ENCODE peak calls at places on chromosomes 7 and 10, in nine cellular contexts. N is stomach, O is K562, L is adrenal gland, U is esophagus muscularis mucosa, M is tibial nerve, H is thyroid gland, V is heart left ventricle, C is HCT116. T is an unnamed sample.

GRCh38 chr7:91228327-91228726 is 35.9 kb upstream of the FZD1 start:
- DNase-seq in V (no peak), H (no peak), U (no peak), L (no peak), M (no peak), O (no peak), C (no peak), N (no peak), T (no peak)

GRCh38 chr10:6140141-6140841 is 51.5 kb downstream of the RBM17 start:
- DNase-seq in C (no peak), H (no peak), U (no peak), L (no peak), N (peak; percentile 33), M (no peak), O (no peak), V (no peak), T (no peak)

GRCh38 chr7:74454948-74455804 is 1.5 kb downstream of the GTF2IRD1 start:
- DNase-seq in U (no peak), V (peak; percentile 40), M (no peak), O (peak; percentile 40), L (peak; percentile 85), N (peak; percentile 89), H (peak; percentile 85), C (no peak), T (peak; percentile 36)

GRCh38 chr10:13775786-13776780 is 189.3 kb downstream of the PRPF18 start:
- DNase-seq in H (no peak), V (no peak), O (no peak), N (no peak), M (no peak), U (no peak), L (no peak), C (no peak), T (no peak)

GRCh38 chr7:154913645-154914579 is 89.0 kb downstream of the PAXIP1 start:
- DNase-seq in C (peak; percentile 53), H (peak; percentile 93), N (peak; percentile 95), V (peak; percentile 82), O (peak; percentile 95), L (peak; percentile 88), U (no peak), M (peak; percentile 82), T (peak; percentile 94)

GRCh38 chr7:22351878-22352277 is 5.1 kb downstream of the RAPGEF5 start:
- DNase-seq in O (no peak), V (no peak), N (no peak), H (no peak), L (no peak), U (no peak), M (no peak), C (no peak), T (no peak)

GRCh38 chr10:48651839-48652238 is 32.8 kb upstream of the WDFY4 start:
- DNase-seq in M (no peak), V (no peak), L (no peak), U (no peak), N (no peak), O (no peak), C (no peak), H (no peak), T (no peak)

GRCh38 chr10:114881462-114881861 is 56.5 kb upstream of the TRUB1 start:
- DNase-seq in C (no peak), H (no peak), V (no peak), L (no peak), M (no peak), U (no peak), N (no peak), O (no peak), T (no peak)

GRCh38 chr10:62045765-62046521 is 144.4 kb downstream of the ARID5B start:
- DNase-seq in N (no peak), U (no peak), O (no peak), C (no peak), M (no peak), V (no peak), H (no peak), L (no peak), T (no peak)

GRCh38 chr7:77684030-77684429 is 12.2 kb upstream of the RSBN1L start:
- DNase-seq in N (no peak), U (no peak), L (no peak), V (peak; percentile 51), H (peak; percentile 70), C (no peak), O (no peak), M (peak; percentile 35), T (peak; percentile 46)

GRCh38 chr10:118763202-118763988 is 8.6 kb upstream of the CACUL1 start:
- DNase-seq in U (peak; percentile 62), O (no peak), M (no peak), L (no peak), C (no peak), H (peak; percentile 58), N (no peak), V (no peak), T (no peak)

GRCh38 chr7:39741942-39742623 is 118.7 kb downstream of the RALA start:
- DNase-seq in O (peak; percentile 50), C (no peak), L (no peak), V (no peak), N (no peak), M (no peak), U (no peak), H (no peak), T (peak; percentile 43)

GRCh38 chr7:114818501-114818900 is 103.4 kb upstream of the MDFIC start:
- DNase-seq in N (no peak), M (no peak), O (no peak), H (no peak), L (no peak), C (peak; percentile 22), V (no peak), U (no peak), T (no peak)

GRCh38 chr10:15642095-15642494 is 77.6 kb downstream of the ITGA8 start:
- DNase-seq in O (no peak), L (no peak), M (no peak), V (no peak), U (no peak), N (no peak), C (no peak), H (no peak), T (no peak)

GRCh38 chr10:102615361-102615760 is 28.9 kb upstream of the TRIM8 start:
- DNase-seq in H (no peak), C (no peak), M (no peak), O (peak; percentile 63), N (no peak), L (no peak), V (no peak), U (no peak), T (no peak)

GRCh38 chr10:31723074-31723750 is 205.4 kb downstream of the ARHGAP12 start:
- DNase-seq in U (no peak), V (no peak), C (no peak), L (no peak), N (no peak), H (no peak), O (no peak), M (no peak), T (no peak)

DNA sequence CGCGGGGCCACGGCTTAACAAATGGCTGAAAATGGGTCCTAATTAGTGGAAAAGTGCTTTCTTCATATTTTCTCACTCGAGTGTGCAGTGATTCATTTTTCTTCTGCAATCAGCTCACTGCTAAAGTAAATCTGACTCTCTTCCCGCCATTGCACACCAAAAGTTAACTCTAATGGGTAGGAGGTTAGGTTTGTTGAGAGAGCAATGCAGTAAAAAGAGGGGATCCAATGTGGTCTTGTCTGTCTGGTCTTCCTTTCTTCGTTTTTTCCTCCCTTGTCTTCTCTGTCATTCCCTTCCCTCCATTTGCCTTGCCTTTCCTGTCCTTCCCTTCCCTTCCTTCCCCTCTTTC is 4.6 kb downstream of the IKZF1 start:
- DNase-seq in N (no peak), V (no peak), M (no peak), U (no peak), O (no peak), C (no peak), L (no peak), H (no peak), T (no peak)
- H3K27me3 ChIP-seq in N (peaks cover 49% of the 10 kb centered on the region), V (peaks cover 11% of the 10 kb centered on the region), M (peaks cover 21% of the 10 kb centered on the region), U (peaks cover 35% of the 10 kb centered on the region), O (no peaks in the 10 kb centered on the region), C (peaks cover 4% of the 10 kb centered on the region), L (peaks cover 13% of the 10 kb centered on the region), H (no peaks in the 10 kb centered on the region), T (no peaks in the 10 kb centered on the region)

GRCh38 chr7:79453558-79454324 is at the start of gene MAGI2:
- DNase-seq in V (peak; percentile 88), L (peak; percentile 89), M (peak; percentile 77), C (no peak), O (no peak), H (peak; percentile 81), U (peak; percentile 94), N (peak; percentile 37), T (peak; percentile 86)
- TF ChIP-seq POLR2A in V (no peak), L (peak; percentile 86), M (peak; percentile 43), C (no peak), O (no peak), H (peak; percentile 66), U (peak; percentile 49), N (no peak), T (peak; percentile 10)

GRCh38 chr10:99532194-99532593 is 548 bp upstream of the NKX2-3 start:
- DNase-seq in O (no peak), L (no peak), V (no peak), N (no peak), C (no peak), U (no peak), M (no peak), H (no peak), T (no peak)

GRCh38 chr10:99531026-99531695 is 1.6 kb upstream of the NKX2-3 start:
- DNase-seq in C (no peak), H (no peak), V (no peak), U (no peak), L (no peak), O (no peak), N (no peak), M (no peak), T (no peak)

GRCh38 chr10:99530108-99531025 is 2.4 kb upstream of the NKX2-3 start:
- DNase-seq in V (no peak), O (no peak), L (no peak), N (no peak), H (no peak), U (no peak), M (no peak), C (no peak), T (no peak)

GRCh38 chr10:99532687-99533495 is at the start of gene NKX2-3:
- DNase-seq in V (no peak), C (no peak), O (peak; percentile 54), U (no peak), N (peak; percentile 49), H (no peak), L (no peak), M (no peak), T (peak; percentile 76)

GRCh38 chr10:99531696-99532050 is 1.1 kb upstream of the NKX2-3 start:
- DNase-seq in N (no peak), C (no peak), H (no peak), V (no peak), U (no peak), L (no peak), O (no peak), M (no peak), T (no peak)
- H3K27me3 ChIP-seq in N (peaks cover 100% of the 10 kb centered on the region), C (peaks cover 9% of the 10 kb centered on the region), H (peaks cover 85% of the 10 kb centered on the region), V (peaks cover 84% of the 10 kb centered on the region), U (peaks cover 100% of the 10 kb centered on the region), L (peaks cover 100% of the 10 kb centered on the region), O (peaks cover 76% of the 10 kb centered on the region), M (peaks cover 97% of the 10 kb centered on the region), T (peaks cover 10% of the 10 kb centered on the region)

DNA sequence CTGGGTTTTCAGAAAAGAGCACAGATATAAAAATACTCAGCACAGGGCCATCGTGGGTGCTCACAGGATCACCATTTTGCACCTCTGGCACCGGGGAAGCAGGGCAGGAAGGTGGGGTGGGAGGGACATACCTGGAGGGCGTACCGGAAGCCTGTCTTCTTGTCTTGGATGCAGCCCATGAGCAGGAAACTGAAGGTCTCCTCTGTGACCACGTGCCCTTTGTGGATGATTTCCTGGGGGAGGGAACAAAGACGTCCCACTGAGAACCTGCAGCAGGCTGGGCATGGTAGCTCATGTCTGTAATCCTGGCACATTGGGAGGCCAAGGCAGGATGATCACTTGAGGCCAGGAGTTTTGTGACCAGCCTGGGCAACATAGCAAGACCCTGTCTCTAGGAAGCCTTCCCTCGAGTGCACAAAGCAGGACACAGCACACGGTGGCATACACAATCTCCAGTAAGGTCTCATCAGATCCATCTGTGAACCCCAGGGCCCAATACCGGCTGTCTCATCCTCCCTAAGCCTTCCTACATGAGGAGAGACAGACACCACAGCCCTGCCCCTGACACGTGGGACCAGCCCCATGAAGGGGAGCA is 9.5 kb downstream of the PTCD1 start:
- DNase-seq in H (no peak), L (no peak), C (no peak), O (no peak), V (no peak), U (no peak), M (no peak), N (no peak), T (no peak)
- TF ChIP-seq POLR2A in H (no peak), L (no peak), C (no peak), O (no peak), V (no peak), U (no peak), M (no peak), N (no peak), T (no peak)

T was measured in testis.